ENCODE peak calls at places on chromosomes 11 and 22, in ten cellular contexts. One of them, this sample, is unnamed.

GRCh38 chr11:38305682-38306081 is 1707.6 kb upstream of the RAG2 start:
- DNase-seq in AG09309: no peak
- DNase-seq in osteocyte: no peak
- DNase-seq in IMR-90: no peak
- DNase-seq in AG10803: no peak
- DNase-seq in HFF-Myc: no peak
- DNase-seq in glutamatergic neuron: no peak
- DNase-seq in PC-9: no peak
- DNase-seq in AG04449: no peak
- DNase-seq in foreskin fibroblast: no peak
- DNase-seq in this sample: peak; percentile 81

GRCh38 chr11:18229501-18229900 is 7.1 kb downstream of the SAA4 start:
- DNase-seq in IMR-90: no peak
- DNase-seq in foreskin fibroblast: no peak
- DNase-seq in osteocyte: no peak
- DNase-seq in AG10803: no peak
- DNase-seq in HFF-Myc: no peak
- DNase-seq in AG09309: no peak
- DNase-seq in PC-9: no peak
- DNase-seq in glutamatergic neuron: no peak
- DNase-seq in AG04449: no peak
- DNase-seq in this sample: no peak

GRCh38 chr11:10374386-10374785 is 69.5 kb downstream of the ADM start:
- DNase-seq in osteocyte: no peak
- DNase-seq in AG10803: no peak
- DNase-seq in glutamatergic neuron: no peak
- DNase-seq in AG04449: no peak
- DNase-seq in HFF-Myc: no peak
- DNase-seq in PC-9: no peak
- DNase-seq in foreskin fibroblast: no peak
- DNase-seq in IMR-90: peak; percentile 44
- DNase-seq in AG09309: no peak
- DNase-seq in this sample: no peak

GRCh38 chr11:103624708-103625623 is 411.5 kb upstream of the DDI1 start:
- DNase-seq in IMR-90: peak; percentile 98
- DNase-seq in AG10803: peak; percentile 97
- DNase-seq in AG04449: peak; percentile 71
- DNase-seq in foreskin fibroblast: peak; percentile 92
- DNase-seq in osteocyte: no peak
- DNase-seq in HFF-Myc: peak; percentile 63
- DNase-seq in PC-9: peak; percentile 25
- DNase-seq in glutamatergic neuron: no peak
- DNase-seq in AG09309: peak; percentile 89
- DNase-seq in this sample: peak; percentile 78

GRCh38 chr22:24001314-24001713 is 3.9 kb downstream of the GSTT4 start:
- DNase-seq in IMR-90: no peak
- DNase-seq in glutamatergic neuron: no peak
- DNase-seq in AG10803: no peak
- DNase-seq in HFF-Myc: no peak
- DNase-seq in AG09309: no peak
- DNase-seq in foreskin fibroblast: no peak
- DNase-seq in PC-9: no peak
- DNase-seq in AG04449: no peak
- DNase-seq in osteocyte: no peak
- DNase-seq in this sample: no peak

GRCh38 chr11:117385471-117385870 is 57.8 kb downstream of the CEP164 start:
- DNase-seq in AG04449: no peak
- DNase-seq in HFF-Myc: no peak
- DNase-seq in PC-9: no peak
- DNase-seq in AG09309: no peak
- DNase-seq in glutamatergic neuron: no peak
- DNase-seq in AG10803: no peak
- DNase-seq in osteocyte: no peak
- DNase-seq in IMR-90: no peak
- DNase-seq in foreskin fibroblast: no peak
- DNase-seq in this sample: no peak

GRCh38 chr11:2428322-2428795 is 16.0 kb downstream of the TRPM5 start:
- DNase-seq in AG04449: no peak
- DNase-seq in foreskin fibroblast: peak; percentile 14
- DNase-seq in PC-9: peak; percentile 54
- DNase-seq in glutamatergic neuron: peak; percentile 87
- DNase-seq in AG10803: peak; percentile 25
- DNase-seq in HFF-Myc: no peak
- DNase-seq in IMR-90: peak; percentile 34
- DNase-seq in AG09309: no peak
- DNase-seq in osteocyte: no peak
- DNase-seq in this sample: peak; percentile 13

GRCh38 chr11:65224939-65225283 is 36.9 kb upstream of the POLA2 start:
- DNase-seq in glutamatergic neuron: no peak
- DNase-seq in HFF-Myc: no peak
- DNase-seq in AG04449: peak; percentile 23
- DNase-seq in AG09309: peak; percentile 39
- DNase-seq in foreskin fibroblast: peak; percentile 71
- DNase-seq in PC-9: peak; percentile 65
- DNase-seq in osteocyte: no peak
- DNase-seq in AG10803: peak; percentile 70
- DNase-seq in IMR-90: peak; percentile 79
- DNase-seq in this sample: peak; percentile 13

GRCh38 chr11:101797335-101797734 is 117.5 kb upstream of the CEP126 start:
- DNase-seq in glutamatergic neuron: no peak
- DNase-seq in PC-9: no peak
- DNase-seq in IMR-90: peak; percentile 70
- DNase-seq in HFF-Myc: no peak
- DNase-seq in AG09309: no peak
- DNase-seq in osteocyte: no peak
- DNase-seq in AG04449: no peak
- DNase-seq in foreskin fibroblast: peak; percentile 21
- DNase-seq in AG10803: peak; percentile 10
- DNase-seq in this sample: no peak

GRCh38 chr11:123235117-123235686 is 40.2 kb upstream of the CLMP start:
- DNase-seq in PC-9: no peak
- DNase-seq in HFF-Myc: no peak
- DNase-seq in AG10803: no peak
- DNase-seq in foreskin fibroblast: no peak
- DNase-seq in AG04449: no peak
- DNase-seq in IMR-90: no peak
- DNase-seq in glutamatergic neuron: peak; percentile 61
- DNase-seq in osteocyte: no peak
- DNase-seq in AG09309: no peak
- DNase-seq in this sample: no peak

GRCh38 chr11:102390667-102391449 is 43.8 kb downstream of the BIRC2 start:
- DNase-seq in AG09309: peak; percentile 23
- DNase-seq in AG10803: peak; percentile 67
- DNase-seq in osteocyte: no peak
- DNase-seq in AG04449: no peak
- DNase-seq in glutamatergic neuron: peak; percentile 73
- DNase-seq in IMR-90: peak; percentile 63
- DNase-seq in PC-9: peak; percentile 45
- DNase-seq in HFF-Myc: no peak
- DNase-seq in foreskin fibroblast: peak; percentile 49
- DNase-seq in this sample: peak; percentile 38

GRCh38 chr11:121340010-121340580 is 47.5 kb downstream of the SC5D start:
- DNase-seq in HFF-Myc: no peak
- DNase-seq in glutamatergic neuron: no peak
- DNase-seq in AG09309: no peak
- DNase-seq in IMR-90: no peak
- DNase-seq in AG04449: no peak
- DNase-seq in AG10803: no peak
- DNase-seq in osteocyte: no peak
- DNase-seq in foreskin fibroblast: no peak
- DNase-seq in PC-9: no peak
- DNase-seq in this sample: no peak

GRCh38 chr11:69867076-69868002 is 48.1 kb upstream of the FGF3 start:
- DNase-seq in osteocyte: no peak
- DNase-seq in AG04449: no peak
- DNase-seq in HFF-Myc: no peak
- DNase-seq in foreskin fibroblast: peak; percentile 18
- DNase-seq in AG09309: no peak
- DNase-seq in PC-9: peak; percentile 95
- DNase-seq in IMR-90: peak; percentile 53
- DNase-seq in AG10803: peak; percentile 43
- DNase-seq in glutamatergic neuron: no peak
- DNase-seq in this sample: peak; percentile 19

GRCh38 chr11:125244166-125244565 is 79.6 kb downstream of the PKNOX2 start:
- DNase-seq in PC-9: no peak
- DNase-seq in IMR-90: no peak
- DNase-seq in osteocyte: no peak
- DNase-seq in AG09309: no peak
- DNase-seq in glutamatergic neuron: no peak
- DNase-seq in AG10803: no peak
- DNase-seq in foreskin fibroblast: no peak
- DNase-seq in HFF-Myc: no peak
- DNase-seq in AG04449: no peak
- DNase-seq in this sample: no peak
- TF ChIP-seq CTCF in PC-9: no peak
- TF ChIP-seq CTCF in IMR-90: no peak
- TF ChIP-seq CTCF in osteocyte: no peak
- TF ChIP-seq CTCF in AG09309: no peak
- TF ChIP-seq CTCF in glutamatergic neuron: no peak
- TF ChIP-seq CTCF in AG10803: no peak
- TF ChIP-seq CTCF in foreskin fibroblast: no peak
- TF ChIP-seq CTCF in HFF-Myc: no peak
- TF ChIP-seq CTCF in AG04449: no peak
- TF ChIP-seq CTCF in this sample: no peak

GRCh38 chr11:126731526-126731925 is 269.0 kb downstream of the KIRREL3 start:
- DNase-seq in osteocyte: no peak
- DNase-seq in AG04449: no peak
- DNase-seq in foreskin fibroblast: no peak
- DNase-seq in AG09309: no peak
- DNase-seq in PC-9: no peak
- DNase-seq in IMR-90: no peak
- DNase-seq in HFF-Myc: no peak
- DNase-seq in glutamatergic neuron: no peak
- DNase-seq in AG10803: no peak
- DNase-seq in this sample: no peak
- TF ChIP-seq CTCF in osteocyte: no peak
- TF ChIP-seq CTCF in AG04449: no peak
- TF ChIP-seq CTCF in foreskin fibroblast: no peak
- TF ChIP-seq CTCF in AG09309: no peak
- TF ChIP-seq CTCF in PC-9: no peak
- TF ChIP-seq CTCF in IMR-90: no peak
- TF ChIP-seq CTCF in HFF-Myc: no peak
- TF ChIP-seq CTCF in glutamatergic neuron: no peak
- TF ChIP-seq CTCF in AG10803: no peak
- TF ChIP-seq CTCF in this sample: no peak

DNA sequence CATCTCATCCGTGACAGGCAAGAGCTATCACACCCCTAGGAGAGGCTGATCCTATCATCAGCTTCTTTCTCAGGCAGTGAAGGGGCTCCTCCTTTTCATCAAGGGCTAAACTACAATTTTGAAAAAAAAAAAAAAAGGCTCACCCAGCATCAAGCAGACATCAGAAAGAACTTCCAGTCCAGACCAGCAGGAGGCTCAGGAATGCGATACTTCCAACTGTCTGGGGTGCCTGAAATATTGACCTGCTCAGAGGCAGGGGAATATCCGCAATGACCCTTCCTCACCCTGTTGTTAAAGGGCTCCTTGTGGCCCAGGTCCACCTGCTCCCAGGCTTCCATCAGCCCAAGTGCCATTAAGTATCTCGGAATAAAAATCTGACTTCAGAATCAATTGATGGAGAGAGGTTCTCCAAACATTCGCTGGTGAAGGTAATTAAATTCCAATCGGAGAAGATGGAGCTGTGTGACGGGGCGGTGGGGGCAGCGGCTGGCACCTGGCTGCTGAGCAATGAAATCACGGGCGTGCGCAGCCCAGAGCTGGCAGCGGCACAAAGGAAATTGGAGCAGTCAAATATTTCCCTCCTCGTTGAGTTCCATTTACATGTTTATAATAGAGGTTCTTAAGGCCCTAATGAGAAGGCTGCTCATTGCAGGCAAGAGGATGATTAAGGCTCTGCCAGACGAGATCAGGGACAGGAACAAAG is 68.9 kb upstream of the THY1 start:
- DNase-seq in foreskin fibroblast: peak; percentile 13
- DNase-seq in AG04449: no peak
- DNase-seq in glutamatergic neuron: no peak
- DNase-seq in PC-9: no peak
- DNase-seq in AG09309: no peak
- DNase-seq in osteocyte: no peak
- DNase-seq in AG10803: peak; percentile 13
- DNase-seq in IMR-90: peak; percentile 12
- DNase-seq in HFF-Myc: no peak
- DNase-seq in this sample: no peak
- TF ChIP-seq CTCF in foreskin fibroblast: peak; percentile 46
- TF ChIP-seq CTCF in AG04449: peak; percentile 37
- TF ChIP-seq CTCF in glutamatergic neuron: peak; percentile 71
- TF ChIP-seq CTCF in PC-9: peak; percentile 67
- TF ChIP-seq CTCF in AG09309: peak; percentile 58
- TF ChIP-seq CTCF in osteocyte: peak; percentile 35
- TF ChIP-seq CTCF in AG10803: peak; percentile 57
- TF ChIP-seq CTCF in IMR-90: peak; percentile 40
- TF ChIP-seq CTCF in HFF-Myc: peak; percentile 54
- TF ChIP-seq CTCF in this sample: peak; percentile 56

GRCh38 chr22:39070186-39070585 is 6.9 kb upstream of the APOBEC3G start:
- DNase-seq in IMR-90: no peak
- DNase-seq in PC-9: no peak
- DNase-seq in glutamatergic neuron: no peak
- DNase-seq in foreskin fibroblast: no peak
- DNase-seq in AG09309: no peak
- DNase-seq in HFF-Myc: no peak
- DNase-seq in osteocyte: no peak
- DNase-seq in AG04449: no peak
- DNase-seq in AG10803: no peak
- DNase-seq in this sample: no peak

GRCh38 chr22:39073941-39074340 is 3.1 kb upstream of the APOBEC3G start:
- DNase-seq in HFF-Myc: no peak
- DNase-seq in IMR-90: no peak
- DNase-seq in PC-9: no peak
- DNase-seq in AG09309: no peak
- DNase-seq in AG10803: no peak
- DNase-seq in foreskin fibroblast: no peak
- DNase-seq in osteocyte: no peak
- DNase-seq in glutamatergic neuron: no peak
- DNase-seq in AG04449: no peak
- DNase-seq in this sample: no peak

DNA sequence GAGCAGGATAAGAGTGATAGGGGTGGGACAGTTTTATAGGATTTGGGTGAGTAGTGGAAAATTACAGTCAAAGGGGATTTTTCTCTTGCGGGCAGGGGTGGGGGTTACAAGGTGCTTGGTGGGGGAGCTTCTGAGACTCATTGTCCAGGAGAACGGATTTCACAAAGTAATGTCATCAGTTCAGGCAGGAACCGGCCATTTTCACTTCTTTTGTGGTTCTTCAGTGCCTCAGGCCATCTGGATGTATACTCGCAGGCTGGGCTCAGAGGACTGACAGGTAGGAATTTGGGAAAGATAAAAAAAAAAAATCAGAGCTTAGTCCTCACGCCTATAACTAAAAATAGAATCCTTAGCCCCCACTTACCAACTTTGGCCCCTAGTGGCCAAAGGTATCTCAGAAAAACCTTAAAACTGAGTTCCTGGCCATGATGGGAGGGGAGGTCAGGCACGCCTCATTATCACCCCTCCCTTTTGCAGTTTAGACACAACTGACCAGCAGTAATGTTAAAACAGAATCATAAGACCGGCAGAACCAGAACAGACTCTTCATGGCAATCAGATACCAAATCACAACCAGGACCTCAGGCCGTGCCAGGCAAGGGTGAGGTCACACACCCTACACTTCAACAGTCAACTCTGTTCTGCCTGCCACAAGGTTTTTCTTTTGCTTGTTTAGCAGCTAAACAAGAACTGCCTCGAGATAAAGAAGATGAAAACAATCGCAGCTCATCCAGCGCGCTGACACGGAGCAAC is 8.9 kb upstream of the APOBEC3G start:
- DNase-seq in AG04449: no peak
- DNase-seq in HFF-Myc: no peak
- DNase-seq in foreskin fibroblast: no peak
- DNase-seq in osteocyte: no peak
- DNase-seq in AG10803: no peak
- DNase-seq in AG09309: no peak
- DNase-seq in IMR-90: no peak
- DNase-seq in glutamatergic neuron: no peak
- DNase-seq in PC-9: peak; percentile 55
- DNase-seq in this sample: no peak
- TF ChIP-seq CTCF in AG04449: no peak
- TF ChIP-seq CTCF in HFF-Myc: no peak
- TF ChIP-seq CTCF in foreskin fibroblast: no peak
- TF ChIP-seq CTCF in osteocyte: no peak
- TF ChIP-seq CTCF in AG10803: no peak
- TF ChIP-seq CTCF in AG09309: no peak
- TF ChIP-seq CTCF in IMR-90: no peak
- TF ChIP-seq CTCF in glutamatergic neuron: no peak
- TF ChIP-seq CTCF in PC-9: peak; percentile 65
- TF ChIP-seq CTCF in this sample: no peak

This sample was measured in astrocyte of the cerebellum.